ENCODE peak calls at places on chromosomes 1 and 21, in six cellular contexts. O, W, V, Z, R and S are unnamed samples.

GRCh38 chr1:207007352-207008033 is 25.1 kb downstream of the C1orf116 start:
- DNase-seq in O (no peak), W (peak; percentile 91), V (no peak), Z (no peak), R (peak; percentile 94), S (peak; percentile 95)

GRCh38 chr1:24483441-24483840 is 19.2 kb upstream of the RCAN3 start:
- DNase-seq in O (no peak), W (no peak), V (no peak), Z (no peak), R (no peak), S (no peak)

GRCh38 chr1:30795026-30795425 is 37.5 kb upstream of the LAPTM5 start:
- DNase-seq in O (no peak), W (no peak), V (no peak), Z (no peak), R (no peak), S (no peak)

GRCh38 chr1:100795646-100795985 is 76.1 kb downstream of the VCAM1 start:
- DNase-seq in O (no peak), W (no peak), V (no peak), Z (no peak), R (no peak), S (no peak)

GRCh38 chr1:161092621-161093028 is 3.3 kb upstream of the NECTIN4 start:
- DNase-seq in O (no peak), W (peak; percentile 43), V (peak; percentile 11), Z (no peak), R (no peak), S (no peak)

GRCh38 chr1:200488375-200489165 is 78.7 kb upstream of the ZNF281 start:
- DNase-seq in O (peak; percentile 37), W (peak; percentile 85), V (peak; percentile 73), Z (peak; percentile 60), R (peak; percentile 68), S (peak; percentile 44)

GRCh38 chr1:33342041-33342723 is 21.3 kb upstream of the A3GALT2 start:
- DNase-seq in O (peak; percentile 33), W (peak; percentile 99), V (no peak), Z (no peak), R (peak; percentile 97), S (peak; percentile 56)

GRCh38 chr21:20661745-20662470 is 336.3 kb upstream of the NCAM2 start:
- DNase-seq in O (no peak), W (no peak), V (no peak), Z (no peak), R (no peak), S (no peak)

GRCh38 chr21:41894511-41894910 is 15.4 kb upstream of the PRDM15 start:
- DNase-seq in O (no peak), W (no peak), V (no peak), Z (no peak), R (no peak), S (no peak)

GRCh38 chr21:35857082-35857481 is 203.2 kb downstream of the SETD4 start:
- DNase-seq in O (no peak), W (no peak), V (no peak), Z (no peak), R (no peak), S (no peak)

GRCh38 chr1:14500041-14500440 is 98.4 kb upstream of the KAZN start:
- DNase-seq in O (no peak), W (no peak), V (no peak), Z (no peak), R (no peak), S (no peak)
- TF ChIP-seq RAD21 in O (no peak), W (no peak), V (no peak), Z (no peak), R (no peak), S (no peak)

GRCh38 chr21:45859762-45860357 is 121.7 kb upstream of the COL6A1 start:
- DNase-seq in O (no peak), W (no peak), V (no peak), Z (no peak), R (no peak), S (no peak)
- TF ChIP-seq SMC3 in O (no peak), W (no peak), V (no peak), Z (no peak), R (no peak), S (no peak)

DNA sequence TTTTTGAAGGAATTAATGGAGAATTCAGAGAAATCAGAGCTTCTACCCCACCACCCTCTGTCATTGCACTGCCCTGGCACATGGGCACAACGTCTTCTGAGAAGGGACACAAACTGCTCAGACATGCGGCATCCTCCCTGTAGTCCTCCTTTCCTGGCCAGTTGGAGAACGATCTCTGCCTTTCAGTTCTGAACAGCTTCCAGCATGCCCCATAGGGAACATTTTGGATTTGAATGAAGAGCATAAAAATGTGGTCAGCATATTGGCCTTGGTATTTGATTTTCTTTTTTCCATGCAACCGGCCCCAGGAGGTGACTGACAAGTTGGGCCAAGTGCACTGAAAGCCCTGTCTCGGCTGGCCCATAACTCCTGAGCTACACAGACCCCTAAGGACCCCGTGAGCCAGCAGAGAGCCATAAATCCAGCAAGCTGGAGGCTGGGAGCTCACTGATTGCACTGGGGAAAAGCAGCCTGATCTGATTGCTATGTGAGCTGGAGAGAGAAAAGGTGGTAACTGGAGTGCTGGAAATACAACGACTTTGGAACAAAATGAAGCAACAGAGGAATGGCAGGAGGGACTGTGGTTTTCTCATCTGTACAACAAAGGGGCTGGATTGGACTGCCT is 10.9 kb upstream of the BLACAT1 start:
- DNase-seq in O (no peak), W (no peak), V (no peak), Z (no peak), R (no peak), S (no peak)
- TF ChIP-seq RAD21 in O (no peak), W (no peak), V (no peak), Z (no peak), R (no peak), S (no peak)

DNA sequence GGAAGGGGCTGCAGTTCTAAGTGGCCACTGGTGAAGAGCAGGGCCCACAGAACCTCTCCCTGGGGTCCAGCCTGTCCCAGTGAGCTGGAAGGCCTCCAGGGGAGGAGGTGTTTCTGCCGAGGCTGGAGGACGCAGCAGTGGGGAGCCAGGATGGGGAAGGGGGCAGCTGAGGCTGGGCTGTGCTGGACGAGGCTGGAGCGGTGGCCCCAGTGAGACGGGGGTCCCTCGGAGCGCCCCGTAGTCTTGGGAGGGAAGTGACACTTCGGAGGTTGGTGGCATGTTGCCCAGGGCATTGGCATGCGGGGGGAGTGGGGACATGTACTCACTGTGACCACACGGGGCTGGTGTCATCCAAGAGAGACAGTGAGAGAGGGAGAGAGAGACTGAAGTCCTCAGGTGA is 33.5 kb downstream of the AJAP1 start:
- DNase-seq in O (no peak), W (no peak), V (no peak), Z (no peak), R (no peak), S (no peak)
- TF ChIP-seq SMC3 in O (no peak), W (no peak), V (no peak), Z (no peak), R (no peak), S (no peak)

GRCh38 chr21:32687946-32688345 is 39.9 kb downstream of the SYNJ1 start:
- DNase-seq in O (no peak), W (no peak), V (no peak), Z (no peak), R (no peak), S (no peak)
- TF ChIP-seq RAD21 in O (peak; percentile 62), W (no peak), V (no peak), Z (no peak), R (no peak), S (no peak)